ENCODE peak calls at places on chromosomes 3 and 15, in five cellular contexts. One of them, this sample, is unnamed.

GRCh38 chr15:90343391-90343790 is 8.7 kb upstream of the ZNF774 start:
- DNase-seq in astrocyte of the spinal cord: no peak
- DNase-seq in HEK293T: no peak
- DNase-seq in GM12864: no peak
- DNase-seq in amniotic epithelial cell: peak; percentile 52
- DNase-seq in this sample: no peak

GRCh38 chr15:50148362-50148963 is 29.4 kb upstream of the ATP8B4 start:
- DNase-seq in amniotic epithelial cell: peak; percentile 91
- DNase-seq in astrocyte of the spinal cord: peak; percentile 69
- DNase-seq in GM12864: no peak
- DNase-seq in HEK293T: peak; percentile 15
- DNase-seq in this sample: no peak

GRCh38 chr3:116038968-116039950 is 406.0 kb downstream of the LSAMP start:
- DNase-seq in astrocyte of the spinal cord: no peak
- DNase-seq in amniotic epithelial cell: peak; percentile 37
- DNase-seq in HEK293T: no peak
- DNase-seq in GM12864: no peak
- DNase-seq in this sample: no peak

GRCh38 chr3:10366681-10367101 is 45.8 kb upstream of the SEC13 start:
- DNase-seq in astrocyte of the spinal cord: peak; percentile 100
- DNase-seq in GM12864: no peak
- DNase-seq in HEK293T: no peak
- DNase-seq in amniotic epithelial cell: peak; percentile 98
- DNase-seq in this sample: no peak

GRCh38 chr3:25037049-25037547 is 391.0 kb upstream of the RARB start:
- DNase-seq in HEK293T: no peak
- DNase-seq in amniotic epithelial cell: no peak
- DNase-seq in astrocyte of the spinal cord: peak; percentile 85
- DNase-seq in GM12864: no peak
- DNase-seq in this sample: no peak

GRCh38 chr3:195259146-195259563 is 11.8 kb downstream of the XXYLT1 start:
- DNase-seq in astrocyte of the spinal cord: peak; percentile 64
- DNase-seq in amniotic epithelial cell: peak; percentile 65
- DNase-seq in GM12864: no peak
- DNase-seq in HEK293T: no peak
- DNase-seq in this sample: no peak

GRCh38 chr15:90599639-90600038 is 69.9 kb downstream of the CRTC3 start:
- DNase-seq in HEK293T: no peak
- DNase-seq in amniotic epithelial cell: no peak
- DNase-seq in GM12864: no peak
- DNase-seq in astrocyte of the spinal cord: no peak
- DNase-seq in this sample: no peak

GRCh38 chr3:186432189-186432588 is 70.2 kb upstream of the DGKG start:
- DNase-seq in amniotic epithelial cell: no peak
- DNase-seq in HEK293T: no peak
- DNase-seq in GM12864: no peak
- DNase-seq in astrocyte of the spinal cord: no peak
- DNase-seq in this sample: no peak

GRCh38 chr15:39310633-39311032 is 270.2 kb upstream of the THBS1 start:
- DNase-seq in GM12864: no peak
- DNase-seq in amniotic epithelial cell: no peak
- DNase-seq in HEK293T: no peak
- DNase-seq in astrocyte of the spinal cord: no peak
- DNase-seq in this sample: no peak

GRCh38 chr3:115999598-115999997 is 376.3 kb downstream of the GAP43 start:
- DNase-seq in astrocyte of the spinal cord: no peak
- DNase-seq in GM12864: no peak
- DNase-seq in HEK293T: no peak
- DNase-seq in amniotic epithelial cell: no peak
- DNase-seq in this sample: no peak